ENCODE peak calls at places on chromosomes 4 and X, in five cellular contexts. A, O, U, Y and M are unnamed samples.

GRCh38 chrX:38400401-38400910 is 48.1 kb downstream of the OTC start:
- DNase-seq in A (no peak), O (no peak), U (no peak), Y (no peak), M (no peak)

GRCh38 chrX:98371994-98372393 is 1488.3 kb downstream of the RPA4 start:
- DNase-seq in A (no peak), O (no peak), U (no peak), Y (no peak), M (no peak)

GRCh38 chr4:138910914-138911336 is 104.7 kb upstream of the NOCT start:
- DNase-seq in A (no peak), O (peak; percentile 82), U (peak; percentile 50), Y (no peak), M (no peak)

GRCh38 chr4:74258949-74259348 is 49.3 kb upstream of the EPGN start:
- DNase-seq in A (no peak), O (no peak), U (no peak), Y (no peak), M (no peak)

GRCh38 chrX:103107836-103108235 is 14.9 kb upstream of the NXF3 start:
- DNase-seq in A (no peak), O (no peak), U (no peak), Y (no peak), M (no peak)

GRCh38 chrX:78658851-78659744 is at the start of gene RTL3:
- DNase-seq in A (no peak), O (no peak), U (no peak), Y (no peak), M (no peak)

GRCh38 chr4:88350786-88351185 is 27.9 kb upstream of the HERC6 start:
- DNase-seq in A (no peak), O (no peak), U (no peak), Y (no peak), M (no peak)

GRCh38 chrX:41559662-41560061 is 112.5 kb downstream of the NYX start:
- DNase-seq in A (no peak), O (no peak), U (peak; percentile 16), Y (no peak), M (no peak)

GRCh38 chr4:86670739-86671138 is 76.6 kb downstream of the PTPN13 start:
- DNase-seq in A (no peak), O (no peak), U (no peak), Y (no peak), M (no peak)

GRCh38 chrX:150767045-150767395 is 73.8 kb downstream of the MTMR1 start:
- DNase-seq in A (no peak), O (no peak), U (peak; percentile 63), Y (no peak), M (no peak)

GRCh38 chr4:40190880-40191815 is 5.7 kb upstream of the RHOH start:
- DNase-seq in A (no peak), O (no peak), U (no peak), Y (no peak), M (no peak)

GRCh38 chrX:3136161-3136961 is 95.1 kb downstream of the ARSF start:
- DNase-seq in A (no peak), O (no peak), U (no peak), Y (no peak), M (no peak)